ENCODE peak calls at places on chromosomes 11 and 22, in four cellular contexts. N is endothelial cell of umbilical vein, Z is cardiac muscle cell, F is neuronal stem cell. H is an unnamed sample.

GRCh38 chr11:102199673-102200072 is 89.4 kb downstream of the YAP1 start:
- DNase-seq in N (no peak), Z (no peak), F (no peak), H (no peak)

GRCh38 chr11:125871391-125872137 is 15.9 kb upstream of the HYLS1 start:
- DNase-seq in N (peak; percentile 53), Z (peak; percentile 48), F (no peak), H (no peak)

GRCh38 chr22:43002198-43002577 is 12.8 kb downstream of the PACSIN2 start:
- DNase-seq in N (peak; percentile 72), Z (no peak), F (no peak), H (no peak)

GRCh38 chr22:29309332-29310064 is 3.0 kb downstream of the GAS2L1 start:
- DNase-seq in N (peak; percentile 64), Z (peak; percentile 51), F (no peak), H (no peak)

GRCh38 chr11:118290923-118291322 is 13.6 kb upstream of the CD3E start:
- DNase-seq in N (peak; percentile 68), Z (peak; percentile 19), F (no peak), H (no peak)

GRCh38 chr11:122440783-122441701 is 214.5 kb upstream of the UBASH3B start:
- DNase-seq in N (peak; percentile 15), Z (peak; percentile 27), F (peak; percentile 52), H (peak; percentile 67)

GRCh38 chr11:121741316-121741715 is 288.5 kb upstream of the SORL1-AS1 start:
- DNase-seq in N (no peak), Z (no peak), F (no peak), H (no peak)

GRCh38 chr11:120327311-120327710 is 2.2 kb downstream of the TLCD5 start:
- DNase-seq in N (no peak), Z (no peak), F (no peak), H (no peak)

GRCh38 chr11:2747236-2748015 is 47.6 kb upstream of the KCNQ1OT1 start:
- DNase-seq in N (no peak), Z (no peak), F (no peak), H (peak; percentile 19)

GRCh38 chr11:16792426-16792825 is 54.0 kb downstream of the C11orf58 start:
- DNase-seq in N (peak; percentile 52), Z (no peak), F (no peak), H (no peak)

GRCh38 chr11:19811391-19811790 is 98.8 kb downstream of the NAV2 start:
- DNase-seq in N (no peak), Z (no peak), F (no peak), H (no peak)

GRCh38 chr11:132126973-132127900 is 756.8 kb downstream of the NTM start:
- DNase-seq in N (peak; percentile 71), Z (peak; percentile 21), F (peak; percentile 36), H (no peak)

GRCh38 chr11:57320719-57321387 is 3.9 kb downstream of the TNKS1BP1 start:
- DNase-seq in N (no peak), Z (no peak), F (no peak), H (peak; percentile 48)

GRCh38 chr22:36419912-36420882 is 32.4 kb upstream of the MYH9 start:
- DNase-seq in N (no peak), Z (no peak), F (no peak), H (no peak)

GRCh38 chr11:15327786-15328231 is 213.1 kb downstream of the INSC start:
- DNase-seq in N (no peak), Z (peak; percentile 80), F (peak; percentile 81), H (peak; percentile 25)

GRCh38 chr11:122293298-122294023 is 177.4 kb upstream of the BLID start:
- DNase-seq in N (no peak), Z (no peak), F (no peak), H (no peak)

GRCh38 chr11:56521955-56522354 is 21.1 kb downstream of the OR5M11 start:
- DNase-seq in N (no peak), Z (no peak), F (no peak), H (no peak)

GRCh38 chr11:102389253-102389652 is 42.2 kb downstream of the BIRC2 start:
- DNase-seq in N (no peak), Z (no peak), F (no peak), H (no peak)

GRCh38 chr22:19731736-19732135 is 8.4 kb downstream of the GP1BB start:
- DNase-seq in N (no peak), Z (no peak), F (no peak), H (no peak)

GRCh38 chr11:26507229-26507628 is 64.8 kb downstream of the MUC15 start:
- DNase-seq in N (no peak), Z (no peak), F (no peak), H (no peak)

GRCh38 chr11:36622431-36623136 is 24.5 kb upstream of the RAG2 start:
- DNase-seq in N (peak; percentile 41), Z (peak; percentile 21), F (no peak), H (no peak)

GRCh38 chr11:70353900-70354568 is 44.3 kb upstream of the CTTN start:
- DNase-seq in N (no peak), Z (no peak), F (no peak), H (no peak)

GRCh38 chr22:18114495-18114894 is 3.9 kb downstream of the TUBA8 start:
- DNase-seq in N (no peak), Z (no peak), F (no peak), H (no peak)
- H3K4me3 ChIP-seq in N (no peak overlapping the region), Z (no peak overlapping the region), F (no peak overlapping the region), H (peak overlapping the region; percentile 84)

GRCh38 chr11:25214535-25215176 is 717.8 kb downstream of the LUZP2 start:
- DNase-seq in N (no peak), Z (no peak), F (no peak), H (no peak)

GRCh38 chr11:25206762-25207161 is 709.9 kb downstream of the LUZP2 start:
- DNase-seq in N (no peak), Z (no peak), F (no peak), H (no peak)

DNA sequence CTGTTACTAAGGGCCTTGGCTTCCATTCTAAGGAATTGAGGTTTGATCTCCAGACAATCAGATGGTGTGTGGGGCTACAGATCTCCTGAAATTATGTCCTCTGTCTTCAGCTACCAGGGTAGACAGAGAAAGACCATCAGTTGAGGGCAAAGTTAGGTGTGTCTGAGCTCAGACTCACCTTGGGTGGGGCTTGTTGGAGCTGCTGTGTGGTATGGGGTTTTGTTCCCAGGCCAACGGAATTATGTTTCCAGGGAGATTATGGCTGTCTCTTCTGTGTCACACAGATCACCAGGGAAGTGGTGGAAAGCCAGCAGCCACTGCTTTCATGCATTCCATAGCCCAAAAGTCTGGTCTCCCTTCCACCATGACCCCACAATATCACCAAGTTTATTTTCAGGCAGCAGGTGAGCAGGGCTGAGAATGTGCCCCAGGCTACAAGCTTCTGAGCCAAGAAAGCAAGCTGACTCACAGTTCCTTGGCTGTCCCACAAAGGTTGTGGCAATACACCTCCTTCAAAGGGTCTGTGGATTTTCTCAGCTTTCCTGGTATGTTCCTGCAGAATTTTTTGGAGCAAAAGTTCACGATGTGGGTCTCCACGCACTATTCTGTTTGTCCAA is 714.9 kb downstream of the LUZP2 start:
- DNase-seq in N (no peak), Z (no peak), F (no peak), H (no peak)
- H3K9me3 ChIP-seq in N (no peaks in the 10 kb centered on the region), Z (no peaks in the 10 kb centered on the region), F (no peaks in the 10 kb centered on the region), H (no peaks in the 10 kb centered on the region)

DNA sequence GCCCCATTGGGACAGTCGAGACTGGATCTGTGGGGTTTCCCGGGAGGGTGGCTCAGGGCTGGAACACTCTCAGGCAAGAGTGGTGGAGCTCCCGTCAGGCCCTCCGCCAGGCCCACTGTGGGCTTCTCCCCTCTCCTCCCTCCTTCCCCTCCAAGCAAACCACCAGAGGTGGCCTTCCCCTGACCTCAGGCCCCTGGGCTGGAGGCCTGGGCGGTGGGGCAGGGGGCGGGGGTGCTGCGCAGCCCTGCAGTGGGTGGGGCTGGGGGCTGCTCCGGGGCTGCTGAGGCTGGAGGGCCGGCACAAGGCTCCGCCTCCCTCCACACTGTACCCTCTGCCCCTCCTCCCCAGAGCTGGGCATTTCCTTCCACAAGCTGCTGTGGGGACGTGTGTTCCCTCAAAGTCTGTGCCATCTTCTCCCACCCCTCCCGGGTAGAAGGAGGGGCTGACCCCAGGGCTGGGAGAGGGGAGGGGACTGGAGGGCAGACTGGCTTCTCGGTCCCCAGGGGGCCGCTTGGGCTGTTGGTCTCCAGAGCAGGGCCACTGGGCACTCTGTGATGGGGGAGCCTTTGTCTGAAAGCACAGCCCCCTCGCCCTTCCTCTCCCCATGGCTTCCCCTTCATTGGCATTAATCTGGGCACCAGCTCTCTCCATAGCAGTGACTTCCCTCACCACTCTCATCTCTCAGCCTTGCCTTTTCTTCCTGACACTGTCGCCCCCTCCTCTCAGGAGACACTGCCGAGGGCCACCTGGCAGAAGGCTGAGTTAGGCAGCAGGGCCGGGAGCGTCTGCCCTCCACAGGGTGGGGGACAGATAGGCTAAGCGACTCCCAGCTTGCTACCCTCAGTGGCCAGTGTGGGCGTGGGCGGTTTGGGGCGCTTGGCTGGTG is 7.1 kb downstream of the RCOR2 start:
- DNase-seq in N (no peak), Z (peak; percentile 88), F (peak; percentile 51), H (no peak)
- H3K4me3 ChIP-seq in N (no peak overlapping the region), Z (no peak overlapping the region), F (no peak overlapping the region), H (no peak overlapping the region)

GRCh38 chr22:16603448-16603768 is 10.8 kb upstream of the CCT8L2 start:
- DNase-seq in N (no peak), Z (no peak), F (no peak), H (no peak)
- H3K9me3 ChIP-seq in N (no peaks in the 10 kb centered on the region), Z (no peaks in the 10 kb centered on the region), F (no peaks in the 10 kb centered on the region), H (no peaks in the 10 kb centered on the region)

DNA sequence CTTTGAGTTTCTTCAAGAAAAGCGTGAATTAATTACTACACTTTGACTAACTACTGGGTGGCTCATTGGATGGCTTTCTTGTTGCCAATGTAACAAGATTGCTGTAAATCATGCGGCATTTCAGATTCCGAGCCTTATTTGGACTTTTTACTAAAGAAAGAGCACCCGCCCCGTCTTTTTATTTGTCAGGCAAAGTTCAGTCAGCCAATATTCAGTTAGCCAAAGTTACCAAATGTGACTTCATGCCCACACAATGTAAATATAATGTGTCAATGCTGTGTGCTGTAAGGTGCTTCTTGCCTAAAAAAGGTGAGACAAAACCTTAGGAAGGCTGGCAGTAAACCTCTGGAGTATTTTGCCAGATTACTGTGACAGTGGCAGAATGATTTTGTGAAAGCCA is 14.8 kb downstream of the FLI1 start:
- DNase-seq in N (no peak), Z (no peak), F (no peak), H (no peak)
- H3K4me3 ChIP-seq in N (no peak overlapping the region), Z (no peak overlapping the region), F (no peak overlapping the region), H (no peak overlapping the region)

GRCh38 chr22:49659281-49659923 is 168.3 kb downstream of the BRD1 start:
- DNase-seq in N (no peak), Z (no peak), F (no peak), H (no peak)
- H3K9me3 ChIP-seq in N (no peaks in the 10 kb centered on the region), Z (no peaks in the 10 kb centered on the region), F (no peaks in the 10 kb centered on the region), H (no peaks in the 10 kb centered on the region)

GRCh38 chr22:46060292-46061123 is 83.5 kb upstream of the WNT7B start:
- DNase-seq in N (no peak), Z (no peak), F (no peak), H (no peak)
- H3K4me3 ChIP-seq in N (peak overlapping the region; percentile 13), Z (no peak overlapping the region), F (no peak overlapping the region), H (peak overlapping the region; percentile 88)

H was measured in psoas muscle.